ENCODE peak calls at places on chromosomes 5 and 9, in eight cellular contexts. One of them, this sample, is unnamed.

GRCh38 chr5:130333089-130333488 is 428.8 kb downstream of the CHSY3 start:
- DNase-seq in HEK293T: no peak
- DNase-seq in adipocyte: peak; percentile 68
- DNase-seq in astrocyte of the hippocampus: peak; percentile 69
- DNase-seq in DMS 273 treated with DMSO at 0.1 percent for 48 hours: no peak
- DNase-seq in T-helper 2 cell: no peak
- DNase-seq in naive thymus-derived CD4-positive, alpha-beta T cell: no peak
- DNase-seq in activated CD4-positive, alpha-beta T cell treated with anti-CD3 and anti-CD28 coated beads for 48 hours: no peak
- DNase-seq in this sample: no peak

GRCh38 chr5:107428303-107428761 is 242.4 kb downstream of the EFNA5 start:
- DNase-seq in DMS 273 treated with DMSO at 0.1 percent for 48 hours: no peak
- DNase-seq in adipocyte: peak; percentile 12
- DNase-seq in naive thymus-derived CD4-positive, alpha-beta T cell: no peak
- DNase-seq in activated CD4-positive, alpha-beta T cell treated with anti-CD3 and anti-CD28 coated beads for 48 hours: no peak
- DNase-seq in astrocyte of the hippocampus: peak; percentile 26
- DNase-seq in T-helper 2 cell: no peak
- DNase-seq in HEK293T: no peak
- DNase-seq in this sample: no peak

GRCh38 chr9:114301798-114302565 is 20.9 kb upstream of the ORM1 start:
- DNase-seq in DMS 273 treated with DMSO at 0.1 percent for 48 hours: no peak
- DNase-seq in HEK293T: no peak
- DNase-seq in adipocyte: no peak
- DNase-seq in activated CD4-positive, alpha-beta T cell treated with anti-CD3 and anti-CD28 coated beads for 48 hours: no peak
- DNase-seq in astrocyte of the hippocampus: no peak
- DNase-seq in T-helper 2 cell: no peak
- DNase-seq in naive thymus-derived CD4-positive, alpha-beta T cell: no peak
- DNase-seq in this sample: no peak

GRCh38 chr5:116524966-116525365 is 49.7 kb downstream of the SEMA6A start:
- DNase-seq in naive thymus-derived CD4-positive, alpha-beta T cell: no peak
- DNase-seq in astrocyte of the hippocampus: no peak
- DNase-seq in DMS 273 treated with DMSO at 0.1 percent for 48 hours: peak; percentile 19
- DNase-seq in T-helper 2 cell: no peak
- DNase-seq in HEK293T: no peak
- DNase-seq in activated CD4-positive, alpha-beta T cell treated with anti-CD3 and anti-CD28 coated beads for 48 hours: no peak
- DNase-seq in adipocyte: no peak
- DNase-seq in this sample: no peak

GRCh38 chr5:135308245-135308644 is 90.8 kb downstream of the MACROH2A1 start:
- DNase-seq in HEK293T: no peak
- DNase-seq in astrocyte of the hippocampus: peak; percentile 39
- DNase-seq in adipocyte: peak; percentile 54
- DNase-seq in T-helper 2 cell: no peak
- DNase-seq in DMS 273 treated with DMSO at 0.1 percent for 48 hours: no peak
- DNase-seq in activated CD4-positive, alpha-beta T cell treated with anti-CD3 and anti-CD28 coated beads for 48 hours: no peak
- DNase-seq in naive thymus-derived CD4-positive, alpha-beta T cell: no peak
- DNase-seq in this sample: no peak

GRCh38 chr5:65411356-65411755 is 70.4 kb downstream of the ADAMTS6 start:
- DNase-seq in naive thymus-derived CD4-positive, alpha-beta T cell: no peak
- DNase-seq in T-helper 2 cell: no peak
- DNase-seq in activated CD4-positive, alpha-beta T cell treated with anti-CD3 and anti-CD28 coated beads for 48 hours: no peak
- DNase-seq in DMS 273 treated with DMSO at 0.1 percent for 48 hours: no peak
- DNase-seq in adipocyte: no peak
- DNase-seq in HEK293T: no peak
- DNase-seq in astrocyte of the hippocampus: no peak
- DNase-seq in this sample: no peak

GRCh38 chr9:129437626-129438323 is 183.1 kb downstream of the C9orf50 start:
- DNase-seq in DMS 273 treated with DMSO at 0.1 percent for 48 hours: no peak
- DNase-seq in HEK293T: no peak
- DNase-seq in adipocyte: no peak
- DNase-seq in astrocyte of the hippocampus: no peak
- DNase-seq in activated CD4-positive, alpha-beta T cell treated with anti-CD3 and anti-CD28 coated beads for 48 hours: no peak
- DNase-seq in naive thymus-derived CD4-positive, alpha-beta T cell: no peak
- DNase-seq in T-helper 2 cell: no peak
- DNase-seq in this sample: no peak

GRCh38 chr5:76083555-76084495 is 642 bp downstream of the SV2C start:
- DNase-seq in T-helper 2 cell: peak; percentile 56
- DNase-seq in HEK293T: peak; percentile 33
- DNase-seq in activated CD4-positive, alpha-beta T cell treated with anti-CD3 and anti-CD28 coated beads for 48 hours: peak; percentile 31
- DNase-seq in DMS 273 treated with DMSO at 0.1 percent for 48 hours: peak; percentile 8
- DNase-seq in adipocyte: peak; percentile 13
- DNase-seq in astrocyte of the hippocampus: peak; percentile 43
- DNase-seq in naive thymus-derived CD4-positive, alpha-beta T cell: no peak
- DNase-seq in this sample: no peak

GRCh38 chr5:171512397-171512796 is 93.0 kb downstream of the FGF18 start:
- DNase-seq in astrocyte of the hippocampus: no peak
- DNase-seq in activated CD4-positive, alpha-beta T cell treated with anti-CD3 and anti-CD28 coated beads for 48 hours: no peak
- DNase-seq in DMS 273 treated with DMSO at 0.1 percent for 48 hours: no peak
- DNase-seq in HEK293T: no peak
- DNase-seq in adipocyte: no peak
- DNase-seq in T-helper 2 cell: no peak
- DNase-seq in naive thymus-derived CD4-positive, alpha-beta T cell: no peak
- DNase-seq in this sample: no peak

GRCh38 chr5:29296548-29296947 is 1896.9 kb upstream of the CDH6 start:
- DNase-seq in DMS 273 treated with DMSO at 0.1 percent for 48 hours: no peak
- DNase-seq in naive thymus-derived CD4-positive, alpha-beta T cell: no peak
- DNase-seq in HEK293T: no peak
- DNase-seq in astrocyte of the hippocampus: no peak
- DNase-seq in adipocyte: no peak
- DNase-seq in activated CD4-positive, alpha-beta T cell treated with anti-CD3 and anti-CD28 coated beads for 48 hours: no peak
- DNase-seq in T-helper 2 cell: no peak
- DNase-seq in this sample: no peak

GRCh38 chr5:38755171-38755570 is 90.6 kb upstream of the OSMR start:
- DNase-seq in HEK293T: no peak
- DNase-seq in T-helper 2 cell: no peak
- DNase-seq in DMS 273 treated with DMSO at 0.1 percent for 48 hours: no peak
- DNase-seq in astrocyte of the hippocampus: peak; percentile 56
- DNase-seq in naive thymus-derived CD4-positive, alpha-beta T cell: no peak
- DNase-seq in activated CD4-positive, alpha-beta T cell treated with anti-CD3 and anti-CD28 coated beads for 48 hours: no peak
- DNase-seq in adipocyte: peak; percentile 22
- DNase-seq in this sample: no peak

GRCh38 chr5:66467564-66467963 is 128.6 kb upstream of the MAST4 start:
- DNase-seq in naive thymus-derived CD4-positive, alpha-beta T cell: no peak
- DNase-seq in astrocyte of the hippocampus: no peak
- DNase-seq in T-helper 2 cell: no peak
- DNase-seq in activated CD4-positive, alpha-beta T cell treated with anti-CD3 and anti-CD28 coated beads for 48 hours: no peak
- DNase-seq in DMS 273 treated with DMSO at 0.1 percent for 48 hours: no peak
- DNase-seq in adipocyte: no peak
- DNase-seq in HEK293T: no peak
- DNase-seq in this sample: no peak

GRCh38 chr9:129886226-129887174 is 51.2 kb downstream of the USP20 start:
- DNase-seq in adipocyte: no peak
- DNase-seq in HEK293T: no peak
- DNase-seq in naive thymus-derived CD4-positive, alpha-beta T cell: peak; percentile 50
- DNase-seq in astrocyte of the hippocampus: no peak
- DNase-seq in DMS 273 treated with DMSO at 0.1 percent for 48 hours: no peak
- DNase-seq in activated CD4-positive, alpha-beta T cell treated with anti-CD3 and anti-CD28 coated beads for 48 hours: peak; percentile 79
- DNase-seq in T-helper 2 cell: peak; percentile 94
- DNase-seq in this sample: peak; percentile 59

GRCh38 chr9:92196400-92196799 is 81.2 kb upstream of the SPTLC1 start:
- DNase-seq in DMS 273 treated with DMSO at 0.1 percent for 48 hours: no peak
- DNase-seq in HEK293T: no peak
- DNase-seq in naive thymus-derived CD4-positive, alpha-beta T cell: no peak
- DNase-seq in activated CD4-positive, alpha-beta T cell treated with anti-CD3 and anti-CD28 coated beads for 48 hours: no peak
- DNase-seq in T-helper 2 cell: no peak
- DNase-seq in adipocyte: no peak
- DNase-seq in astrocyte of the hippocampus: no peak
- DNase-seq in this sample: no peak

GRCh38 chr9:36575411-36575882 is 2.8 kb downstream of the MELK start:
- DNase-seq in activated CD4-positive, alpha-beta T cell treated with anti-CD3 and anti-CD28 coated beads for 48 hours: no peak
- DNase-seq in HEK293T: no peak
- DNase-seq in DMS 273 treated with DMSO at 0.1 percent for 48 hours: no peak
- DNase-seq in adipocyte: peak; percentile 25
- DNase-seq in naive thymus-derived CD4-positive, alpha-beta T cell: no peak
- DNase-seq in astrocyte of the hippocampus: peak; percentile 37
- DNase-seq in T-helper 2 cell: no peak
- DNase-seq in this sample: no peak

GRCh38 chr5:131413605-131414559 is 150.0 kb downstream of the CDC42SE2 start:
- DNase-seq in astrocyte of the hippocampus: no peak
- DNase-seq in adipocyte: peak; percentile 37
- DNase-seq in HEK293T: no peak
- DNase-seq in DMS 273 treated with DMSO at 0.1 percent for 48 hours: no peak
- DNase-seq in T-helper 2 cell: peak; percentile 89
- DNase-seq in naive thymus-derived CD4-positive, alpha-beta T cell: no peak
- DNase-seq in activated CD4-positive, alpha-beta T cell treated with anti-CD3 and anti-CD28 coated beads for 48 hours: peak; percentile 36
- DNase-seq in this sample: peak; percentile 37

GRCh38 chr9:111959960-111960359 is 63.3 kb downstream of the UGCG start:
- DNase-seq in HEK293T: no peak
- DNase-seq in astrocyte of the hippocampus: peak; percentile 47
- DNase-seq in T-helper 2 cell: no peak
- DNase-seq in activated CD4-positive, alpha-beta T cell treated with anti-CD3 and anti-CD28 coated beads for 48 hours: no peak
- DNase-seq in DMS 273 treated with DMSO at 0.1 percent for 48 hours: no peak
- DNase-seq in naive thymus-derived CD4-positive, alpha-beta T cell: no peak
- DNase-seq in adipocyte: no peak
- DNase-seq in this sample: no peak

GRCh38 chr5:173767580-173768266 is 120.4 kb upstream of the CPEB4 start:
- DNase-seq in adipocyte: no peak
- DNase-seq in naive thymus-derived CD4-positive, alpha-beta T cell: no peak
- DNase-seq in DMS 273 treated with DMSO at 0.1 percent for 48 hours: no peak
- DNase-seq in activated CD4-positive, alpha-beta T cell treated with anti-CD3 and anti-CD28 coated beads for 48 hours: no peak
- DNase-seq in HEK293T: no peak
- DNase-seq in astrocyte of the hippocampus: no peak
- DNase-seq in T-helper 2 cell: no peak
- DNase-seq in this sample: no peak

GRCh38 chr5:96483878-96484277 is 50.8 kb upstream of the PCSK1 start:
- DNase-seq in astrocyte of the hippocampus: peak; percentile 76
- DNase-seq in naive thymus-derived CD4-positive, alpha-beta T cell: no peak
- DNase-seq in activated CD4-positive, alpha-beta T cell treated with anti-CD3 and anti-CD28 coated beads for 48 hours: no peak
- DNase-seq in adipocyte: peak; percentile 24
- DNase-seq in T-helper 2 cell: peak; percentile 45
- DNase-seq in HEK293T: peak; percentile 33
- DNase-seq in DMS 273 treated with DMSO at 0.1 percent for 48 hours: peak; percentile 74
- DNase-seq in this sample: no peak

GRCh38 chr9:6855860-6856259 is 98.1 kb downstream of the KDM4C start:
- DNase-seq in activated CD4-positive, alpha-beta T cell treated with anti-CD3 and anti-CD28 coated beads for 48 hours: no peak
- DNase-seq in adipocyte: no peak
- DNase-seq in DMS 273 treated with DMSO at 0.1 percent for 48 hours: no peak
- DNase-seq in T-helper 2 cell: no peak
- DNase-seq in naive thymus-derived CD4-positive, alpha-beta T cell: no peak
- DNase-seq in HEK293T: no peak
- DNase-seq in astrocyte of the hippocampus: no peak
- DNase-seq in this sample: no peak

GRCh38 chr9:98811051-98811650 is 3.7 kb downstream of the GALNT12 start:
- DNase-seq in T-helper 2 cell: peak; percentile 11
- DNase-seq in HEK293T: no peak
- DNase-seq in astrocyte of the hippocampus: peak; percentile 62
- DNase-seq in activated CD4-positive, alpha-beta T cell treated with anti-CD3 and anti-CD28 coated beads for 48 hours: no peak
- DNase-seq in DMS 273 treated with DMSO at 0.1 percent for 48 hours: no peak
- DNase-seq in adipocyte: peak; percentile 44
- DNase-seq in naive thymus-derived CD4-positive, alpha-beta T cell: no peak
- DNase-seq in this sample: no peak

GRCh38 chr5:96821260-96821916 is 13.6 kb upstream of the ERAP1 start:
- DNase-seq in T-helper 2 cell: no peak
- DNase-seq in naive thymus-derived CD4-positive, alpha-beta T cell: no peak
- DNase-seq in astrocyte of the hippocampus: peak; percentile 34
- DNase-seq in activated CD4-positive, alpha-beta T cell treated with anti-CD3 and anti-CD28 coated beads for 48 hours: no peak
- DNase-seq in DMS 273 treated with DMSO at 0.1 percent for 48 hours: no peak
- DNase-seq in HEK293T: no peak
- DNase-seq in adipocyte: no peak
- DNase-seq in this sample: no peak

GRCh38 chr9:70081120-70081495 is 37.5 kb downstream of the MAMDC2 start:
- DNase-seq in activated CD4-positive, alpha-beta T cell treated with anti-CD3 and anti-CD28 coated beads for 48 hours: no peak
- DNase-seq in T-helper 2 cell: no peak
- DNase-seq in adipocyte: no peak
- DNase-seq in DMS 273 treated with DMSO at 0.1 percent for 48 hours: no peak
- DNase-seq in astrocyte of the hippocampus: peak; percentile 63
- DNase-seq in naive thymus-derived CD4-positive, alpha-beta T cell: no peak
- DNase-seq in HEK293T: no peak
- DNase-seq in this sample: no peak

GRCh38 chr9:2697492-2697891 is 19.8 kb upstream of the KCNV2 start:
- DNase-seq in DMS 273 treated with DMSO at 0.1 percent for 48 hours: no peak
- DNase-seq in HEK293T: no peak
- DNase-seq in astrocyte of the hippocampus: no peak
- DNase-seq in naive thymus-derived CD4-positive, alpha-beta T cell: no peak
- DNase-seq in activated CD4-positive, alpha-beta T cell treated with anti-CD3 and anti-CD28 coated beads for 48 hours: no peak
- DNase-seq in T-helper 2 cell: no peak
- DNase-seq in adipocyte: no peak
- DNase-seq in this sample: no peak

GRCh38 chr5:112146323-112146848 is 272.7 kb downstream of the EPB41L4A start:
- DNase-seq in DMS 273 treated with DMSO at 0.1 percent for 48 hours: no peak
- DNase-seq in astrocyte of the hippocampus: peak; percentile 26
- DNase-seq in T-helper 2 cell: no peak
- DNase-seq in naive thymus-derived CD4-positive, alpha-beta T cell: no peak
- DNase-seq in HEK293T: no peak
- DNase-seq in adipocyte: peak; percentile 93
- DNase-seq in activated CD4-positive, alpha-beta T cell treated with anti-CD3 and anti-CD28 coated beads for 48 hours: no peak
- DNase-seq in this sample: no peak

GRCh38 chr5:149549461-149550266 is 1.6 kb downstream of the CSNK1A1 start:
- DNase-seq in HEK293T: peak; percentile 39
- DNase-seq in adipocyte: peak; percentile 62
- DNase-seq in DMS 273 treated with DMSO at 0.1 percent for 48 hours: no peak
- DNase-seq in activated CD4-positive, alpha-beta T cell treated with anti-CD3 and anti-CD28 coated beads for 48 hours: peak; percentile 56
- DNase-seq in T-helper 2 cell: peak; percentile 70
- DNase-seq in naive thymus-derived CD4-positive, alpha-beta T cell: no peak
- DNase-seq in astrocyte of the hippocampus: peak; percentile 74
- DNase-seq in this sample: peak; percentile 31

GRCh38 chr9:71861618-71862017 is 49.4 kb downstream of the ABHD17B start:
- DNase-seq in T-helper 2 cell: no peak
- DNase-seq in astrocyte of the hippocampus: no peak
- DNase-seq in DMS 273 treated with DMSO at 0.1 percent for 48 hours: no peak
- DNase-seq in adipocyte: no peak
- DNase-seq in HEK293T: no peak
- DNase-seq in naive thymus-derived CD4-positive, alpha-beta T cell: no peak
- DNase-seq in activated CD4-positive, alpha-beta T cell treated with anti-CD3 and anti-CD28 coated beads for 48 hours: no peak
- DNase-seq in this sample: no peak